ENCODE peak calls at places on chromosome 9, in eight cellular contexts. X is occipital lobe; V is D341Med; A is progenitor cell of endocrine pancreas; M is NCI-H1694; P is CD8-positive, alpha-beta memory T cell; Z is HEK293T; Y is iPS-NIHi11. W is an unnamed sample.

GRCh38 chr9:971901-972511 is 4.4 kb upstream of the DMRT3 start:
- DNase-seq in X (no peak), V (no peak), A (no peak), M (no peak), P (no peak), Z (no peak), Y (peak), W (no peak)

GRCh38 chr9:93295031-93295430 is 111.1 kb downstream of the WNK2 start:
- DNase-seq in X (peak), V (peak), A (no peak), M (no peak), P (no peak), Z (peak), Y (peak), W (no peak)

GRCh38 chr9:15372385-15373200 is 50.1 kb upstream of the SNAPC3 start:
- DNase-seq in X (no peak), V (no peak), A (no peak), M (no peak), P (no peak), Z (no peak), Y (no peak), W (peak)

GRCh38 chr9:116096853-116097252 is 56.7 kb upstream of the PAPPA start:
- DNase-seq in X (no peak), V (no peak), A (no peak), M (no peak), P (no peak), Z (no peak), Y (no peak), W (peak)

GRCh38 chr9:11915699-11916098 is 777.5 kb upstream of the TYRP1 start:
- DNase-seq in X (no peak), V (no peak), A (no peak), M (no peak), P (no peak), Z (no peak), Y (peak), W (no peak)

GRCh38 chr9:110967196-110967595 is 71.1 kb downstream of the LPAR1 start:
- DNase-seq in X (no peak), V (no peak), A (no peak), M (no peak), P (no peak), Z (no peak), Y (no peak), W (no peak)

GRCh38 chr9:131714161-131714646 is 25.7 kb downstream of the RAPGEF1 start:
- DNase-seq in X (no peak), V (no peak), A (no peak), M (no peak), P (no peak), Z (no peak), Y (no peak), W (peak)

GRCh38 chr9:124602204-124602603 is 95.0 kb upstream of the NR5A1 start:
- DNase-seq in X (no peak), V (no peak), A (no peak), M (peak), P (no peak), Z (no peak), Y (no peak), W (no peak)

GRCh38 chr9:86943223-86943870 is 4.0 kb downstream of the GAS1 start:
- DNase-seq in X (no peak), V (no peak), A (no peak), M (no peak), P (no peak), Z (no peak), Y (no peak), W (no peak)

GRCh38 chr9:14993891-14994554 is 83.8 kb upstream of the FREM1 start:
- DNase-seq in X (no peak), V (no peak), A (no peak), M (no peak), P (no peak), Z (no peak), Y (no peak), W (no peak)

GRCh38 chr9:76441551-76442322 is 17.2 kb upstream of the GCNT1 start:
- DNase-seq in X (no peak), V (no peak), A (no peak), M (no peak), P (no peak), Z (no peak), Y (peak), W (peak)

GRCh38 chr9:75889577-75889976 is 896 bp upstream of the PCSK5 start:
- DNase-seq in X (no peak), V (no peak), A (no peak), M (no peak), P (no peak), Z (peak), Y (no peak), W (no peak)

GRCh38 chr9:70340572-70340971 is 73.9 kb downstream of the KLF9 start:
- DNase-seq in X (no peak), V (no peak), A (no peak), M (peak), P (no peak), Z (no peak), Y (no peak), W (peak)

GRCh38 chr9:14018061-14018460 is 295.9 kb downstream of the NFIB start:
- DNase-seq in X (no peak), V (no peak), A (no peak), M (no peak), P (no peak), Z (no peak), Y (no peak), W (peak)

GRCh38 chr9:128072144-128073021 is 4.4 kb downstream of the SLC25A25 start:
- DNase-seq in X (peak), V (no peak), A (no peak), M (no peak), P (peak), Z (no peak), Y (peak), W (peak)

GRCh38 chr9:134291452-134291881 is 34.8 kb upstream of the RXRA start:
- DNase-seq in X (no peak), V (no peak), A (no peak), M (no peak), P (no peak), Z (no peak), Y (no peak), W (no peak)

GRCh38 chr9:7003876-7004275 is 246.1 kb downstream of the KDM4C start:
- DNase-seq in X (no peak), V (no peak), A (no peak), M (no peak), P (no peak), Z (no peak), Y (no peak), W (no peak)

GRCh38 chr9:109908459-109909390 is 128.7 kb downstream of the PALM2AKAP2 start:
- DNase-seq in X (no peak), V (no peak), A (no peak), M (no peak), P (no peak), Z (no peak), Y (no peak), W (peak)

GRCh38 chr9:134858051-134858841 is 22.4 kb upstream of the FCN2 start:
- DNase-seq in X (no peak), V (no peak), A (no peak), M (no peak), P (no peak), Z (no peak), Y (no peak), W (peak)

GRCh38 chr9:98455957-98456621 is 200.6 kb upstream of the TBC1D2 start:
- DNase-seq in X (peak), V (no peak), A (no peak), M (no peak), P (no peak), Z (no peak), Y (no peak), W (peak)

GRCh38 chr9:132776268-132776667 is 101.8 kb downstream of the AK8 start:
- DNase-seq in X (no peak), V (no peak), A (no peak), M (no peak), P (no peak), Z (no peak), Y (no peak), W (no peak)

GRCh38 chr9:22052376-22052945 is 43.4 kb upstream of the CDKN2B start:
- DNase-seq in X (peak), V (no peak), A (no peak), M (no peak), P (no peak), Z (no peak), Y (no peak), W (peak)

GRCh38 chr9:80175286-80175906 is 603.6 kb downstream of the TLE4 start:
- DNase-seq in X (no peak), V (peak), A (no peak), M (no peak), P (no peak), Z (no peak), Y (peak), W (peak)